ENCODE peak calls at places on chromosomes 4 and X, in eight cellular contexts. U is BJ; P is H4; T is CD8-positive, alpha-beta memory T cell; Q is HEK293T; V is cardiac muscle cell; D is ELR; S is transverse colon. W is an unnamed sample.

GRCh38 chrX:50157545-50158125 is 43.2 kb downstream of the AKAP4 start:
- DNase-seq in U (no peak), P (peak; percentile 25), T (no peak), Q (no peak), V (peak; percentile 26), D (peak; percentile 2), S (peak; percentile 49), W (no peak)

GRCh38 chrX:68985135-68985725 is 156.4 kb downstream of the EFNB1 start:
- DNase-seq in U (no peak), P (no peak), T (no peak), Q (peak; percentile 5), V (no peak), D (no peak), S (no peak), W (no peak)

GRCh38 chrX:75230296-75230695 is 43.6 kb upstream of the UPRT start:
- DNase-seq in U (no peak), P (no peak), T (no peak), Q (no peak), V (no peak), D (no peak), S (no peak), W (peak; percentile 74)

GRCh38 chr4:96509039-96509741 is 669.3 kb downstream of the PDHA2 start:
- DNase-seq in U (no peak), P (no peak), T (no peak), Q (no peak), V (no peak), D (no peak), S (no peak), W (no peak)

GRCh38 chr4:7557447-7557846 is 122.7 kb upstream of the PSAPL1 start:
- DNase-seq in U (peak; percentile 68), P (no peak), T (no peak), Q (no peak), V (peak; percentile 16), D (peak; percentile 94), S (no peak), W (no peak)

GRCh38 chr4:158236304-158237030 is 26.2 kb downstream of the TMEM144 start:
- DNase-seq in U (no peak), P (no peak), T (no peak), Q (no peak), V (peak; percentile 29), D (no peak), S (no peak), W (no peak)

GRCh38 chr4:58849026-58849425 is 1738.8 kb upstream of the IGFBP7 start:
- DNase-seq in U (no peak), P (no peak), T (no peak), Q (no peak), V (no peak), D (no peak), S (no peak), W (no peak)

GRCh38 chrX:147476008-147476407 is 435.7 kb upstream of the FMR1 start:
- DNase-seq in U (no peak), P (peak; percentile 21), T (no peak), Q (peak; percentile 45), V (no peak), D (peak; percentile 0), S (peak; percentile 7), W (peak; percentile 27)

GRCh38 chrX:103733017-103733416 is 22.3 kb downstream of the TMEM31 start:
- DNase-seq in U (no peak), P (no peak), T (no peak), Q (no peak), V (no peak), D (peak; percentile 16), S (no peak), W (peak; percentile 15)

GRCh38 chrX:2264179-2265030 is 236.4 kb downstream of the DHRSX start:
- DNase-seq in U (no peak), P (no peak), T (no peak), Q (no peak), V (no peak), D (no peak), S (no peak), W (no peak)

GRCh38 chr4:150518559-150518958 is 63.4 kb upstream of the MAB21L2 start:
- DNase-seq in U (no peak), P (peak; percentile 12), T (no peak), Q (no peak), V (peak; percentile 19), D (peak; percentile 72), S (no peak), W (no peak)

GRCh38 chr4:677431-678293 is 3.3 kb downstream of the MYL5 start:
- DNase-seq in U (no peak), P (no peak), T (no peak), Q (no peak), V (no peak), D (no peak), S (peak; percentile 42), W (no peak)

GRCh38 chr4:181956502-181956901 is 286.7 kb upstream of the TENM3 start:
- DNase-seq in U (no peak), P (no peak), T (no peak), Q (no peak), V (no peak), D (no peak), S (no peak), W (no peak)

GRCh38 chr4:23135792-23136645 is 443.3 kb downstream of the GBA3 start:
- DNase-seq in U (no peak), P (peak; percentile 54), T (no peak), Q (peak; percentile 12), V (peak; percentile 60), D (peak; percentile 49), S (no peak), W (peak; percentile 34)

GRCh38 chrX:125895518-125895917 is 270.6 kb downstream of the DCAF12L2 start:
- DNase-seq in U (no peak), P (no peak), T (no peak), Q (no peak), V (no peak), D (no peak), S (no peak), W (no peak)

GRCh38 chr4:168741281-168742173 is 244.7 kb downstream of the PALLD start:
- DNase-seq in U (no peak), P (no peak), T (no peak), Q (no peak), V (no peak), D (no peak), S (no peak), W (peak; percentile 6)

GRCh38 chrX:281166-281999 is at the start of gene PLCXD1:
- DNase-seq in U (no peak), P (no peak), T (no peak), Q (no peak), V (peak; percentile 46), D (no peak), S (no peak), W (no peak)

GRCh38 chr4:100421356-100421978 is 96.4 kb downstream of the EMCN start:
- DNase-seq in U (no peak), P (peak; percentile 50), T (no peak), Q (peak; percentile 12), V (peak; percentile 57), D (peak; percentile 54), S (no peak), W (peak; percentile 18)

GRCh38 chrX:9048801-9049200 is 14.9 kb upstream of the FAM9B start:
- DNase-seq in U (no peak), P (no peak), T (no peak), Q (no peak), V (no peak), D (no peak), S (no peak), W (no peak)

GRCh38 chrX:46837543-46838481 is 969 bp downstream of the RP2 start:
- DNase-seq in U (no peak), P (peak; percentile 25), T (peak; percentile 39), Q (no peak), V (no peak), D (peak; percentile 59), S (no peak), W (peak; percentile 3)

W was measured in NCI-H524.